ENCODE peak calls at places on chromosomes 1 and 21, in seven cellular contexts. A is heart left ventricle; Q is CD8-positive, alpha-beta memory T cell; H is mammary epithelial cell; X is breast epithelium; S is naive thymus-derived CD4-positive, alpha-beta T cell; E is upper lobe of right lung. C is an unnamed sample. For H3K36me3, the result is how much of the 10 kb centered on the place peaks cover.

GRCh38 chr1:61078611-61079010 is 3.8 kb upstream of the NFIA start:
- DNase-seq in A (no peak), Q (no peak), H (no peak), X (no peak), S (no peak), E (no peak), C (no peak)

GRCh38 chr1:11499825-11500331 is 20.9 kb downstream of the DISP3 start:
- DNase-seq in A (no peak), Q (no peak), H (no peak), X (no peak), S (no peak), E (no peak), C (no peak)

GRCh38 chr1:94239796-94240195 is 2.4 kb upstream of the ARHGAP29 start:
- DNase-seq in A (no peak), Q (no peak), H (peak), X (no peak), S (no peak), E (no peak), C (no peak)

GRCh38 chr1:32761253-32761877 is 55.8 kb downstream of the YARS1 start:
- DNase-seq in A (no peak), Q (no peak), H (peak), X (peak), S (no peak), E (peak), C (peak)

GRCh38 chr21:39220150-39220549 is 36.9 kb upstream of the PSMG1 start:
- DNase-seq in A (no peak), Q (no peak), H (no peak), X (no peak), S (no peak), E (no peak), C (no peak)

GRCh38 chr21:36265431-36265830 is 54.6 kb upstream of the MORC3 start:
- DNase-seq in A (no peak), Q (no peak), H (no peak), X (no peak), S (no peak), E (no peak), C (no peak)

GRCh38 chr1:11984121-11984520 is 3.9 kb downstream of the MFN2 start:
- DNase-seq in A (no peak), Q (no peak), H (no peak), X (no peak), S (no peak), E (no peak), C (no peak)

GRCh38 chr21:26826801-26827200 is 18.4 kb downstream of the ADAMTS1 start:
- DNase-seq in A (peak), Q (no peak), H (peak), X (no peak), S (no peak), E (no peak), C (no peak)

GRCh38 chr1:29478046-29478791 is 241.9 kb downstream of the PTPRU start:
- DNase-seq in A (no peak), Q (no peak), H (no peak), X (no peak), S (no peak), E (no peak), C (no peak)

GRCh38 chr1:116972676-116973035 is 28.9 kb upstream of the CD101 start:
- DNase-seq in A (no peak), Q (no peak), H (peak), X (no peak), S (no peak), E (no peak), C (no peak)

GRCh38 chr1:93615201-93616150 is 66.2 kb downstream of the BCAR3 start:
- DNase-seq in A (no peak), Q (no peak), H (peak), X (peak), S (no peak), E (no peak), C (peak)

GRCh38 chr1:91278754-91279153 is 125.9 kb downstream of the HFM1 start:
- DNase-seq in A (no peak), Q (no peak), H (peak), X (no peak), S (no peak), E (no peak), C (peak)

GRCh38 chr1:228980232-228980969 is 245.1 kb downstream of the RHOU start:
- DNase-seq in A (no peak), Q (no peak), H (no peak), X (no peak), S (no peak), E (no peak), C (no peak)

GRCh38 chr1:111746614-111746999 is 7.4 kb upstream of the INKA2 start:
- DNase-seq in A (no peak), Q (no peak), H (no peak), X (no peak), S (no peak), E (no peak), C (no peak)

GRCh38 chr1:22712502-22713271 is 2.0 kb downstream of the EPHB2 start:
- DNase-seq in A (no peak), Q (no peak), H (no peak), X (no peak), S (no peak), E (no peak), C (no peak)

GRCh38 chr1:239891621-239892358 is 199.9 kb upstream of the FMN2 start:
- DNase-seq in A (no peak), Q (no peak), H (no peak), X (no peak), S (no peak), E (no peak), C (no peak)

GRCh38 chr1:169869426-169869825 is 24.3 kb downstream of the SCYL3 start:
- DNase-seq in A (no peak), Q (no peak), H (no peak), X (no peak), S (no peak), E (no peak), C (no peak)

GRCh38 chr1:169877800-169878491 is 15.8 kb downstream of the SCYL3 start:
- DNase-seq in A (no peak), Q (no peak), H (no peak), X (no peak), S (no peak), E (no peak), C (no peak)

GRCh38 chr1:169868978-169869377 is 24.7 kb downstream of the SCYL3 start:
- DNase-seq in A (no peak), Q (no peak), H (no peak), X (no peak), S (no peak), E (no peak), C (no peak)

GRCh38 chr1:169874229-169874628 is 19.5 kb downstream of the SCYL3 start:
- DNase-seq in A (no peak), Q (no peak), H (peak), X (no peak), S (no peak), E (no peak), C (no peak)

GRCh38 chr1:169873582-169874200 is 20.0 kb downstream of the SCYL3 start:
- DNase-seq in A (no peak), Q (no peak), H (no peak), X (no peak), S (no peak), E (no peak), C (no peak)
- H3K4me3 ChIP-seq in A (no peak), Q (no peak), H (no peak), X (no peak), S (no peak), E (no peak), C (no peak)

DNA sequence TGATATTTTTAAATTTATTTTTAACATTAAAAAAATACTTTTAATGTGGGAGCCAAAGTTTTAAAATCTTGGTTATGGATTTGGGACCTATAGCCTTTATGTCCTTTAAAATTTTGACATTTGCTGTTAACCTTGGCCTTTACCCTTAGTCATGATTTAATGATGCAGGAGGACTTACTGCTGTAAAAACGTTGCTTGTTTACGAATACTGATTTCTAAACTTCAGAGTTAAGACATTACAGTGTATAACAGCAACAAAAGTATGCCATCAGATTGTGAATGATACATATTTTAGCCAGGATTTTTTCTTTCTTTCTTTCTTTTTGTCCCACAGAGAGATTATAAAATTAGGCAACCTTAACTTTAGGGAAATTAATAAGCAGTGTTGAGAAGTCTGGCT is 8.9 kb downstream of the RBM15 start:
- DNase-seq in A (no peak), Q (no peak), H (no peak), X (no peak), S (no peak), E (no peak), C (no peak)
- H3K36me3 ChIP-seq in A (half or more), Q (under half), H (under half), X (under half), S (under half), E (under half), C (half or more)

GRCh38 chr1:1434131-1434811 is 1.2 kb upstream of the VWA1 start:
- DNase-seq in A (peak), Q (no peak), H (no peak), X (peak), S (no peak), E (peak), C (no peak)
- H3K4me3 ChIP-seq in A (peak), Q (no peak), H (no peak), X (no peak), S (no peak), E (peak), C (no peak)

DNA sequence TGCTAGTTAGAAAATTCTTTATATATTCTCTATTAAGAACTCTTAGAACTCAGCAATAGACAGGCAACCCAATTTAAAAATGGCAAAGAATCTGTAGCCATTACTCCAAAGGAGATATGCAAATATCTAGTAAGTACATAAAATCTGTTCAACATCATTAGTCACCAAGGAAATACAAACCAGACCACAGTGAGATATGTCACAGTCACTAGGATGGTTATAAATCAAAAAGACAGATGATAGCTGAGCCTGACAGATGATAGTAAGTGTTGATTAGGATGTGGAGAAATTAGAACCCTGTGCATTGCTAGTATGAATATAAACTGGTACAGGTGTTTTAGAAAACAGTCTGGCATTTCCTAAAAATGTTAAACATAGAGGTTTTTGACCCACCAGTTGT is 26.6 kb downstream of the SRSF11 start:
- DNase-seq in A (no peak), Q (no peak), H (no peak), X (no peak), S (no peak), E (no peak), C (peak)
- H3K36me3 ChIP-seq in A (half or more), Q (half or more), H (half or more), X (under half), S (half or more), E (half or more), C (half or more)

DNA sequence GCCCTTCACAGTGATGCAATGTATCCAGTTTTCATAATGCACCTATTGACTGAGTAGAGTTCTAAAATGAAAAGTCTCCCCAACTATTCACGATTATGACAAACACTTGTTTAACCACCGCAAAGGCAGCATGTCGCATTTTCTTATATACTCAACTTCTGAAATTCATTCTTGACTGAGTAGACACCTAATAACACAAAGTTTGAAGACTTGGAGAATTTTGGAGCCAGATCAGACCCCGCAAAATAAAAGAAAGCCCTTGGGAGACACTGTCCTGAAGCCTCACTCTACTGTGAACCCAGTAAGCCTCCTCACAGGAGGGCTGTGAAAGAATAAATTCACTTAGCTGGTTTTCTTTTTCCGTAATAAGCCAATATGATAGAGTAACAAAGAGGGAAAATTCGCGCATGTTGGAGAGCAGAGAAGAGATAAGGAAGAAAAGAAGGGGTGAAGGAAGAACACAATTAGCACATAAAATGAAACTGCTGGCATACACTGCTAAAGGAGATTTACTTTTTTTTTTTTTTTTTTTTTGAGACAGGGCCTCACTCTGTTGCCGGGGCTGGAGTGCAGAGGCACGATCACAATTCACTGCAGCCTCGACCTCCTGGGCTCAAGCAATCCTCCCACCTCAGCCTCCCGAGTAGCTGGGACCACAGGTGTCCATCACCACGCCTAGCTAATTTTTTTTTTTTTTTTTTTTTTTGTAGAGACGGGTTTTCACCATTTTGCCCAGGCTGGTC is 492 bp upstream of the COLGALT2 start:
- DNase-seq in A (no peak), Q (no peak), H (no peak), X (no peak), S (no peak), E (no peak), C (no peak)
- H3K4me3 ChIP-seq in A (peak), Q (peak), H (no peak), X (peak), S (peak), E (peak), C (peak)

GRCh38 chr1:155957411-155957915 is 16.0 kb downstream of the RXFP4 start:
- DNase-seq in A (peak), Q (no peak), H (no peak), X (no peak), S (no peak), E (no peak), C (no peak)
- H3K36me3 ChIP-seq in A (half or more), Q (half or more), H (under half), X (under half), S (under half), E (half or more), C (half or more)

DNA sequence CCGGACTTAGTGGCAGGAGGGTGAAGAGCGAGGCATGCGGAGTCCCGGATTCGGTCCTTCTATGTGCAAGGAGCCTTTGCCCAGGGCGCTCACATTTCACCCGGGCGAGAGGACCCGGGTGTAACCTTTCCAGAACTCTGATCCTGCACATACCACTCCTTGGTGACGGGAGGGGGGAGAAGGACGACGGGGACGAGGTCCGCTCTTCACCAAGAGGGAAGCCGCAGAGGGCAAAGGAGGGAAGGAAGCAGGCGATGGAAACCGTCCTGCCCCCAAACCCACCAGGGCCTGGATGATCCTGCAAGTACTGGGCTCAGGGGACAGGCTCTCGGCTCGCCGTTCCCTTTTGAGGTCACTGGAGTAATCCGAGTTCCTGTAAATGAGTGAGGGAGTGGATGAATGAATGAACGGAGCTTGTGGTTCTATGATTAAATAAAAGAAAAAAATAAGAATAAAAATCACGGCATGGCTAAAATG is 993 bp downstream of the SYPL2 start:
- DNase-seq in A (no peak), Q (no peak), H (no peak), X (no peak), S (no peak), E (no peak), C (no peak)
- H3K4me3 ChIP-seq in A (peak), Q (no peak), H (no peak), X (peak), S (no peak), E (peak), C (no peak)

GRCh38 chr1:74767490-74767889 is 34.5 kb downstream of the TYW3 start:
- DNase-seq in A (no peak), Q (no peak), H (peak), X (no peak), S (no peak), E (no peak), C (peak)

GRCh38 chr1:74766579-74766978 is 33.6 kb downstream of the TYW3 start:
- DNase-seq in A (no peak), Q (no peak), H (no peak), X (no peak), S (no peak), E (no peak), C (no peak)

DNA sequence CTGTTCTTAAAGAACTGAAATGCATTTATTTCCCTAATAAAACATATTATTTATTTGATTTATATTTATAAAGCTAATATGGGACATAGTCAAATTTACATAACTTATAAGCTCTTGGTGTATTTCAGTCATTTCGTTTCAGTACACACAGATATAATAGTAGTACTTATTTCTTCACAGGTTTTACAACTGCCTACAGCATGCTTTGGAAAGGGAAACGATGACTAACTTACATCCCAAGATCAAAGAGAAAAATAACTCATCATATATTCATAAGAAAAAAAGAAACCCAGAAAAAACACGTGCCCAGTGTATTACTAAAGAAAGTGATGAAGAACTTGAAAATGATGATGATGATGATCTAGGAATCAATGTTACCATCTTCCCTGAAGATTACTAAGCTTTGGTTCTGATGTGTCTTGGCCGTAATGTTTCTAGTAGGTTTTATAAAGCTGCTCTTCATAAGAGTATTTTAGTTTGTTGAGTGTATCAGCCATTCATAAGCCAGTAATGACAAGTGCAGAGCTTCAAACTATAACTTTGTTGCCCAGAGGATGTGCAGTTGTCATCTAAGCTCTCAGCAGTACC is 30.9 kb downstream of the TYW3 start:
- DNase-seq in A (no peak), Q (no peak), H (peak), X (no peak), S (no peak), E (no peak), C (no peak)
- H3K36me3 ChIP-seq in A (half or more), Q (under half), H (under half), X (under half), S (under half), E (half or more), C (under half)

DNA sequence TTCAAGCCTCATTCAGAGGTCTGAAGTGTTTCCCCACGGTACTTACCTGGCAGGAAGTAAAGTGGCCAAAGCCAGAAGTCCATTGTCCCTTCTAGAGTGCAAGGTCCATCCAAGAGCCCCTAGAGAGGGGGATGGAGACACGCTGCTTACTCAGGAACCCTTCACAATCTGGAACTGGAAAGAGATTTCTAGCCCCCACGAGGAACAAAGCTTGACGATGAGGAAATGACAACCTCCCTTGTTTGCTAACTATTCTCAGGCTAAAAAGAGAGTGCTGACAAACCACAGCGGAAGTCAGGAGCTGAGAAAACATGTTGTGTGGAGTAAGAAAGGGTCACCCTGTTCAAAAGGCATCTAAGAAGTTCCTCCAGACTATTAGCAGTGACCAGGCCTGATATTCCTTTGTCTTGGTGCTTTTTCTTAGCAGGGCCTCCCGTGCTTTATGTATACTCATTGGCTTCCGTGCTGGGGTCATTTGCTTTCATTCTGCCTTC is at the start of gene FCMR:
- DNase-seq in A (no peak), Q (peak), H (no peak), X (no peak), S (peak), E (no peak), C (no peak)
- H3K4me3 ChIP-seq in A (no peak), Q (peak), H (no peak), X (no peak), S (peak), E (peak), C (no peak)

GRCh38 chr1:118981436-118981835 is 6.7 kb downstream of the TBX15 start:
- DNase-seq in A (no peak), Q (no peak), H (no peak), X (no peak), S (no peak), E (no peak), C (no peak)

GRCh38 chr1:118982281-118982680 is 5.9 kb downstream of the TBX15 start:
- DNase-seq in A (no peak), Q (no peak), H (no peak), X (no peak), S (no peak), E (no peak), C (no peak)

GRCh38 chr1:118983558-118984021 is 4.6 kb downstream of the TBX15 start:
- DNase-seq in A (no peak), Q (no peak), H (no peak), X (no peak), S (no peak), E (no peak), C (no peak)

GRCh38 chr1:118984086-118984989 is 3.8 kb downstream of the TBX15 start:
- DNase-seq in A (no peak), Q (no peak), H (no peak), X (no peak), S (no peak), E (no peak), C (no peak)

GRCh38 chr1:118982816-118983557 is 5.2 kb downstream of the TBX15 start:
- DNase-seq in A (no peak), Q (no peak), H (no peak), X (no peak), S (no peak), E (no peak), C (no peak)
- H3K36me3 ChIP-seq in A (under half), Q (under half), H (under half), X (under half), S (under half), E (under half), C (under half)

C was measured in A673.